ENCODE peak calls at places on chromosomes 6 and 20, in six cellular contexts. P, M, O, E, F and Z are unnamed samples.

GRCh38 chr6:155154158-155154830 is 109.5 kb upstream of the CLDN20 start:
- DNase-seq in O (peak), M (peak), F (no peak), E (no peak), P (peak), Z (no peak)

GRCh38 chr20:44973053-44973452 is 6.7 kb downstream of the STK4 start:
- DNase-seq in M (no peak), F (no peak), E (no peak), P (no peak), O (no peak), Z (no peak)

GRCh38 chr20:32965581-32966373 is 38.5 kb downstream of the SUN5 start:
- DNase-seq in P (peak), M (no peak), F (no peak), E (peak), O (no peak), Z (no peak)

GRCh38 chr6:109511832-109512231 is 28.8 kb upstream of the ZBTB24 start:
- DNase-seq in F (no peak), O (no peak), E (no peak), P (no peak), M (no peak), Z (no peak)

GRCh38 chr20:58661298-58662141 is 10.4 kb downstream of the STX16 start:
- DNase-seq in M (no peak), O (no peak), P (no peak), E (peak), F (no peak), Z (no peak)

GRCh38 chr6:35780719-35781118 is at the start of gene CLPSL1:
- DNase-seq in E (no peak), M (no peak), F (no peak), O (peak), P (no peak), Z (no peak)

GRCh38 chr6:127956260-127956888 is 55.5 kb upstream of the THEMIS start:
- DNase-seq in M (no peak), P (no peak), E (no peak), F (no peak), O (no peak), Z (no peak)

GRCh38 chr6:106476326-106477105 is 116.0 kb downstream of the CRYBG1 start:
- DNase-seq in P (no peak), M (no peak), F (no peak), O (no peak), E (no peak), Z (no peak)

GRCh38 chr20:43937586-43937985 is 22.9 kb downstream of the TOX2 start:
- DNase-seq in O (no peak), P (no peak), F (no peak), E (no peak), M (no peak), Z (no peak)

GRCh38 chr6:163415620-163416379 is 1.3 kb downstream of the QKI start:
- DNase-seq in O (peak), E (no peak), M (peak), F (peak), P (peak), Z (no peak)

GRCh38 chr6:43774776-43775583 is 5.0 kb downstream of the VEGFA start:
- DNase-seq in P (peak), O (peak), E (peak), F (no peak), M (peak), Z (peak)

GRCh38 chr6:128438311-128438916 is 82.0 kb downstream of the PTPRK start:
- DNase-seq in O (no peak), P (no peak), E (no peak), F (no peak), M (no peak), Z (no peak)

GRCh38 chr6:161903584-161904232 is 629.8 kb upstream of the AGPAT4 start:
- DNase-seq in E (no peak), M (no peak), P (no peak), F (no peak), O (no peak), Z (no peak)

GRCh38 chr6:92550501-92550900 is 868.9 kb downstream of the EPHA7 start:
- DNase-seq in E (no peak), M (no peak), O (no peak), P (no peak), F (no peak), Z (no peak)

GRCh38 chr20:33825340-33826269 is 14.5 kb downstream of the CHMP4B start:
- DNase-seq in O (no peak), M (peak), F (no peak), P (no peak), E (no peak), Z (no peak)

GRCh38 chr20:34874094-34874654 is 1.5 kb upstream of the GGT7 start:
- DNase-seq in O (peak), M (peak), F (peak), E (peak), P (peak), Z (peak)

GRCh38 chr6:43798688-43799444 is 28.9 kb downstream of the VEGFA start:
- DNase-seq in P (peak), M (peak), E (no peak), F (peak), O (peak), Z (peak)

DNA sequence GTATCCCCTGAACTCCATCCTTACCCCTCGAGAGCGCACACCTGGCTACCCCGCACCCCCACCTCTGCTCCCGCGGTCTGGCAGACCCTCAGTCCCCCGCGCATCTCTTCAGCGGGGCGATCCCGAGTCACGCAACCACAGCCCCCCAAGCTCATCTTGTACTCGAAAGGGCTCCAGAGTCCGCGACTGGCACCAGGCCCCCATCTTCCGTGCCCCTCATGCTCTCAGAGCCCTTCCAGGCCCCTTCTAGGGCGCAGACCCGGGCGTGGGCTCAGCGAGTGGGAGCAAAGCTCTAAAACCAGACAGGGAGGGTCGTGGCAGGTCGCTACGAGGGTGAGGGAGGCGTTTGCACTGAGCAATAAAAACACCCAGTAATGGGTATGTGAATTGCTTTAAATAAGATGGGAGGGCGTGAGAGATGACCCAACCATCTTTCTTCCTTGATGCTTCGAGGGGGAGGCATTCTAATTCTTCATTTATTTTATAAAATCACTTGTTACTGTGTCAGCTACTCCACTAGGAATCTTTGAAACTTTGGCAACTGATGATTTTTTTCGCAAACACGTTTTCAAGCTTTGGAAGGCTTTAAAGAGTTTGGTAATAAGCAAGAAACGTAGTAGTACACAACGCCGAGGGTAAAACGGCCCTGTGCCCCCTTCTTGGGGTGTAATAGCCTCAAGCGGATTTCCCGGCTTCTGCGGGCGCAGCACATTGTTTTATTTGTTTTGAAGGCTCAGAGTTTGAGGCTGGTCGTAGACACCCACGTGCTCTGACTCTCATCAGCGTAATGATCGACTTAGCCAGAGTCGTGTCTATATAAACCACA is 42.6 kb upstream of the SUPT3H start:
- DNase-seq in M (no peak), P (peak), E (no peak), O (no peak), F (no peak), Z (peak)
- TF ChIP-seq POLR2AphosphoS5 in M (no peak), P (no peak), E (no peak), O (no peak), F (no peak), Z (peak)

GRCh38 chr20:6812530-6812929 is 45.0 kb downstream of the BMP2 start:
- DNase-seq in O (no peak), F (no peak), P (no peak), E (no peak), M (no peak), Z (no peak)
- TF ChIP-seq GABPA in O (no peak), F (no peak), P (no peak), E (no peak), M (no peak), Z (no peak)

GRCh38 chr6:5998741-5999687 is 7.7 kb downstream of the NRN1 start:
- DNase-seq in M (no peak), F (no peak), P (peak), O (no peak), E (peak), Z (no peak)
- TF ChIP-seq POLR2AphosphoS5 in M (no peak), F (no peak), P (no peak), O (no peak), E (no peak), Z (no peak)

GRCh38 chr6:47033029-47033796 is 8.9 kb downstream of the ADGRF1 start:
- DNase-seq in F (no peak), O (no peak), P (no peak), E (no peak), M (no peak), Z (no peak)
- TF ChIP-seq GABPA in F (no peak), O (no peak), P (no peak), E (no peak), M (no peak), Z (no peak)

GRCh38 chr20:39480644-39481043 is 518.5 kb downstream of the DHX35 start:
- DNase-seq in E (no peak), O (no peak), P (no peak), M (no peak), F (no peak), Z (no peak)

GRCh38 chr20:39473533-39473932 is 511.4 kb downstream of the DHX35 start:
- DNase-seq in O (no peak), E (no peak), F (no peak), P (no peak), M (no peak), Z (no peak)

GRCh38 chr20:39479196-39479810 is 517.2 kb downstream of the DHX35 start:
- DNase-seq in F (no peak), O (no peak), M (no peak), P (no peak), E (no peak), Z (no peak)

GRCh38 chr20:39474829-39475228 is 512.7 kb downstream of the DHX35 start:
- DNase-seq in E (no peak), F (no peak), P (no peak), M (no peak), O (no peak), Z (no peak)
- TF ChIP-seq POLR2AphosphoS5 in E (no peak), F (no peak), P (no peak), M (no peak), O (no peak), Z (no peak)

GRCh38 chr6:169250660-169251059 is 3.0 kb downstream of the THBS2 start:
- DNase-seq in O (no peak), M (no peak), F (no peak), P (no peak), E (no peak), Z (no peak)
- TF ChIP-seq GABPA in O (no peak), M (no peak), F (no peak), P (no peak), E (no peak), Z (no peak)

DNA sequence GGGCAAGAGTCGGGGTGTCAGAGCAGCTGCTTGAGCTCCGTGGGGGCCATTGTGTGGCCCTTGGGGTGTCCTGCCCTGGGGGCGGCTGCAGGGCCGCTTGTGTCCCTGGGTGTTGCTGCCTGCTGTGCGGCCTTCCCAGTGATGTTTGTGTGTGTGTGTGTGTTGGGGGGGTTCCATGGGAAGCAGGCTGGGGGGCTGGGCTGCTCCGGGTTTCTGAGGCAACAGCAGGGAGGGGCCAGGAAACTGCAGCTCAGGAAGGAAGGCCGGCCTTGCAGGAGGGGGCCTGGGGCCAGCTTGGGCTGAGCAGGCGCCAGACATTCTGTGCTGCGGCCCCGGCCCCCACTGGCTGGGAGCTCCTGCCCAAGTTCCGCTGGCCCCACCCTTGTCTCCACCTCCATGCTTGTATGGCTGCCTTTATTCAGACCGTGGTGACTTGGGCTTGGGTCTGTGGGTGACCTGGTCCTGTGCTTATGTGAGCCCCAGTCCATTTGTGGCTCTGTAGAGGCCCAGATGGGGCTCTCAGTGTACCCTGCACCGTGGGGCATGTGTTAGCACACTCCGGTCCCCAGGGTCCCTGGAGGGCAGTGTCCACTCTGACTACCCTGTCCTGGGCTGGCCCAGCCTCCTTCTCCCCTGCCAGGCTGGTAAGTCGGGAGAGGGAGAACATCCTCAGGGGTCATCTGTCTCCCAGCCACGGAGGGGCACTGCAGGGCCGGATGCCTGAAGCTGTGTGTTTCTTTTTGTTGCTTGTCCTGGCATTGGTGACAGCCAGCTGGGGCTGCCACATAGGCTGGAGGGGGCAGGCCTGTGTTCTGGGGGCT is 4.6 kb upstream of the SOX18 start:
- DNase-seq in F (no peak), P (peak), M (peak), O (peak), E (no peak), Z (no peak)
- TF ChIP-seq POLR2AphosphoS5 in F (no peak), P (no peak), M (peak), O (no peak), E (no peak), Z (no peak)

DNA sequence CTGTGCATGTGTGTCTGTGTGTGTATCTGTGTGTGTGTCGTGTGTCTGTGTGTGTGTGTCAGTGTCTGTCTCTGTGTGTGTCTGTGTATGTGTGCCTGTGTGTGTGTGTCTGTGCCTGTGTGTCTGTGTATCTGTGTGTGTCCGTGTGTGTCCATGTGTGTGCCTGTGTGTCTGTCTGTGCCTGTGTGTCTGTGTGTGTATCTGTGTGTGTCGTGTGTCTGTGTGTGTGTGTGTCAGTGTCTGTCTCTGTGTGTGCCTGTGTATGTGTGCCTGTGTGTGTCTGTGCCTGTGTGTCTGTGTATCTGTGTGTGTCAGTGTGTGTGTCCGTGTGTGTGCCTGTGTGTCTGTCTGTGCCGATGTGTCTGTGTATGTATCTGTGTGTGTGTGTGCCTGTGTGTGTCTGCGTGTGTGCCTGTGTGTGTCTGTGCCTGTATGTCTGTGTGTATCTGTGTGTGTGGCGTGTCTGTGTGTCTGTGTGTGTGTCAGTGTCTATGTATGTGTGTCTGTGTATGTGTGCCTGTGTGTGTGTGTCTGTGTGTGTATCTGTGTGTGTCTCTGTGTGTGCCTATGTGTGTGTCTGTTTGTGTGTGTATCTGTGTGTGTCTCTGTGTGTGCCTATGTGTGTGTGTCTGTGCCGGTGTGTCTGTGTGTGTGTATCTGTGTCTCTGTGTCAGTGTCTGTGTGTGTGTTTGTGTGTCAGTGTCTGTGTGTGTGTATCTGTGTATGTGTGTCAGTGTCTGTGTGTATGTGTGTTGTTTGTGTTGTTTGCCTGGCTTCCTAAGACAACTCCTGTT is 11.6 kb downstream of the SNPH start:
- DNase-seq in F (no peak), M (no peak), O (no peak), E (no peak), P (no peak), Z (no peak)
- TF ChIP-seq GABPA in F (no peak), M (no peak), O (no peak), E (no peak), P (no peak), Z (no peak)

GRCh38 chr6:42249279-42249678 is 31.6 kb upstream of the MRPS10 start:
- DNase-seq in O (no peak), M (no peak), E (no peak), F (no peak), P (no peak), Z (peak)

GRCh38 chr6:42254505-42254904 is 36.8 kb upstream of the MRPS10 start:
- DNase-seq in E (no peak), F (no peak), P (no peak), O (no peak), M (no peak), Z (no peak)

GRCh38 chr6:42250509-42250908 is 32.8 kb upstream of the MRPS10 start:
- DNase-seq in O (no peak), E (no peak), M (no peak), F (no peak), P (no peak), Z (no peak)

GRCh38 chr6:42251500-42251899 is 33.8 kb upstream of the MRPS10 start:
- DNase-seq in F (no peak), O (no peak), E (no peak), M (no peak), P (no peak), Z (no peak)

GRCh38 chr6:42251911-42252637 is 34.4 kb upstream of the MRPS10 start:
- DNase-seq in P (peak), M (peak), E (no peak), O (no peak), F (no peak), Z (no peak)
- TF ChIP-seq POLR2AphosphoS5 in P (peak), M (no peak), E (no peak), O (no peak), F (no peak), Z (peak)